ENCODE peak calls at places on chromosome 3, in ten cellular contexts. One of them, this sample, is unnamed.

GRCh38 chr3:54538346-54538745 is 389.5 kb downstream of the LRTM1 start:
- DNase-seq in testis: no peak
- DNase-seq in endodermal cell: peak
- DNase-seq in GM23248: no peak
- DNase-seq in AG10803: no peak
- DNase-seq in lower leg skin: no peak
- DNase-seq in dorsolateral prefrontal cortex: no peak
- DNase-seq in AG09309: no peak
- DNase-seq in adrenal gland: no peak
- DNase-seq in K562: no peak
- DNase-seq in this sample: no peak

GRCh38 chr3:57910988-57911387 is 97.2 kb upstream of the FLNB start:
- DNase-seq in endodermal cell: peak
- DNase-seq in testis: peak
- DNase-seq in adrenal gland: no peak
- DNase-seq in GM23248: peak
- DNase-seq in dorsolateral prefrontal cortex: no peak
- DNase-seq in lower leg skin: no peak
- DNase-seq in AG10803: no peak
- DNase-seq in K562: no peak
- DNase-seq in AG09309: no peak
- DNase-seq in this sample: peak

GRCh38 chr3:195868866-195869412 is 39.4 kb downstream of the TNK2 start:
- DNase-seq in dorsolateral prefrontal cortex: no peak
- DNase-seq in AG09309: no peak
- DNase-seq in testis: no peak
- DNase-seq in endodermal cell: no peak
- DNase-seq in AG10803: no peak
- DNase-seq in adrenal gland: no peak
- DNase-seq in lower leg skin: no peak
- DNase-seq in GM23248: no peak
- DNase-seq in K562: no peak
- DNase-seq in this sample: no peak

GRCh38 chr3:12158387-12159226 is at the start of gene TIMP4:
- DNase-seq in endodermal cell: peak
- DNase-seq in K562: no peak
- DNase-seq in AG10803: peak
- DNase-seq in lower leg skin: no peak
- DNase-seq in AG09309: no peak
- DNase-seq in testis: peak
- DNase-seq in GM23248: peak
- DNase-seq in adrenal gland: no peak
- DNase-seq in dorsolateral prefrontal cortex: no peak
- DNase-seq in this sample: no peak

GRCh38 chr3:180414157-180414556 is 187.8 kb upstream of the TTC14 start:
- DNase-seq in K562: no peak
- DNase-seq in adrenal gland: no peak
- DNase-seq in AG10803: no peak
- DNase-seq in GM23248: no peak
- DNase-seq in endodermal cell: no peak
- DNase-seq in AG09309: no peak
- DNase-seq in dorsolateral prefrontal cortex: no peak
- DNase-seq in lower leg skin: no peak
- DNase-seq in testis: no peak
- DNase-seq in this sample: no peak

GRCh38 chr3:123021986-123022510 is 5.5 kb downstream of the SEMA5B start:
- DNase-seq in AG09309: no peak
- DNase-seq in K562: no peak
- DNase-seq in adrenal gland: no peak
- DNase-seq in lower leg skin: no peak
- DNase-seq in dorsolateral prefrontal cortex: no peak
- DNase-seq in AG10803: no peak
- DNase-seq in endodermal cell: no peak
- DNase-seq in GM23248: no peak
- DNase-seq in testis: no peak
- DNase-seq in this sample: no peak

GRCh38 chr3:47225310-47225906 is 57.2 kb downstream of the KIF9 start:
- DNase-seq in dorsolateral prefrontal cortex: no peak
- DNase-seq in adrenal gland: no peak
- DNase-seq in lower leg skin: no peak
- DNase-seq in endodermal cell: no peak
- DNase-seq in AG09309: peak
- DNase-seq in K562: no peak
- DNase-seq in testis: no peak
- DNase-seq in AG10803: peak
- DNase-seq in GM23248: peak
- DNase-seq in this sample: peak

GRCh38 chr3:77370413-77370812 is 330.5 kb downstream of the ROBO2 start:
- DNase-seq in lower leg skin: peak
- DNase-seq in endodermal cell: no peak
- DNase-seq in AG10803: peak
- DNase-seq in testis: no peak
- DNase-seq in AG09309: peak
- DNase-seq in GM23248: peak
- DNase-seq in adrenal gland: peak
- DNase-seq in dorsolateral prefrontal cortex: no peak
- DNase-seq in K562: no peak
- DNase-seq in this sample: no peak

GRCh38 chr3:89306535-89306934 is 199.1 kb downstream of the EPHA3 start:
- DNase-seq in adrenal gland: no peak
- DNase-seq in dorsolateral prefrontal cortex: no peak
- DNase-seq in GM23248: no peak
- DNase-seq in testis: no peak
- DNase-seq in K562: no peak
- DNase-seq in AG09309: no peak
- DNase-seq in AG10803: no peak
- DNase-seq in lower leg skin: no peak
- DNase-seq in endodermal cell: no peak
- DNase-seq in this sample: no peak

GRCh38 chr3:71101581-71101980 is 481.9 kb downstream of the FOXP1 start:
- DNase-seq in GM23248: peak
- DNase-seq in K562: no peak
- DNase-seq in adrenal gland: no peak
- DNase-seq in AG10803: peak
- DNase-seq in AG09309: no peak
- DNase-seq in endodermal cell: no peak
- DNase-seq in lower leg skin: no peak
- DNase-seq in testis: no peak
- DNase-seq in dorsolateral prefrontal cortex: no peak
- DNase-seq in this sample: no peak

GRCh38 chr3:132279030-132279429 is 38.2 kb upstream of the ACP3 start:
- DNase-seq in testis: no peak
- DNase-seq in adrenal gland: no peak
- DNase-seq in endodermal cell: no peak
- DNase-seq in AG10803: no peak
- DNase-seq in K562: no peak
- DNase-seq in dorsolateral prefrontal cortex: no peak
- DNase-seq in AG09309: no peak
- DNase-seq in GM23248: peak
- DNase-seq in lower leg skin: no peak
- DNase-seq in this sample: no peak

GRCh38 chr3:3170998-3171397 is 8.5 kb downstream of the CRBN start:
- DNase-seq in K562: no peak
- DNase-seq in GM23248: peak
- DNase-seq in lower leg skin: no peak
- DNase-seq in testis: no peak
- DNase-seq in endodermal cell: no peak
- DNase-seq in dorsolateral prefrontal cortex: no peak
- DNase-seq in AG09309: no peak
- DNase-seq in AG10803: peak
- DNase-seq in adrenal gland: no peak
- DNase-seq in this sample: peak

GRCh38 chr3:152556731-152557254 is 278.1 kb upstream of the P2RY1 start:
- DNase-seq in endodermal cell: no peak
- DNase-seq in GM23248: peak
- DNase-seq in lower leg skin: no peak
- DNase-seq in K562: no peak
- DNase-seq in AG10803: peak
- DNase-seq in dorsolateral prefrontal cortex: no peak
- DNase-seq in adrenal gland: peak
- DNase-seq in testis: peak
- DNase-seq in AG09309: no peak
- DNase-seq in this sample: no peak

GRCh38 chr3:71046791-71047190 is 536.7 kb downstream of the FOXP1 start:
- DNase-seq in AG09309: no peak
- DNase-seq in GM23248: no peak
- DNase-seq in adrenal gland: no peak
- DNase-seq in endodermal cell: no peak
- DNase-seq in AG10803: no peak
- DNase-seq in dorsolateral prefrontal cortex: no peak
- DNase-seq in lower leg skin: no peak
- DNase-seq in K562: no peak
- DNase-seq in testis: no peak
- DNase-seq in this sample: no peak

DNA sequence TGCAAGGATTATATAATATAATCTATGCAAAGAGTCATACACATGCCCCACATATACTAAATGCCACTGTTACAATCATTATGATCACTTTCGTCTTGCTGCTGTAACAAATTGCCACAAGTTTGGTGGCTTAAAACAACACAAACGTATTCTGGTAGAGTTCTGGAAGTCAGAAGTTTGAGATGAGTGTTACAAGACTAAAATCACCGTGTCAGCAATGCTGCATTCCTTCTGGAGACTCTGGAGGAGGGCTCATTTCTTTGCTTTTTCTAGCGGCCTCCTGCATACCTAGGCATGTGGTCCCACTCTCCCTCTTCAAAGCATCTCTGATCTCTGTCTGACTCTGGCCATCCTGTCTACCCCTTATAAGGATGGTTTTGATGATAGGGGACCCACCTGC is 1.4 kb upstream of the CCDC174 start:
- DNase-seq in GM23248: no peak
- DNase-seq in testis: no peak
- DNase-seq in dorsolateral prefrontal cortex: no peak
- DNase-seq in adrenal gland: no peak
- DNase-seq in endodermal cell: no peak
- DNase-seq in AG09309: no peak
- DNase-seq in AG10803: no peak
- DNase-seq in lower leg skin: no peak
- DNase-seq in K562: no peak
- DNase-seq in this sample: no peak
- H3K4me3 ChIP-seq in GM23248: no peak
- H3K4me3 ChIP-seq in testis: peak
- H3K4me3 ChIP-seq in dorsolateral prefrontal cortex: peak
- H3K4me3 ChIP-seq in adrenal gland: no peak
- H3K4me3 ChIP-seq in endodermal cell: no peak
- H3K4me3 ChIP-seq in AG09309: no peak
- H3K4me3 ChIP-seq in AG10803: no peak
- H3K4me3 ChIP-seq in lower leg skin: no peak
- H3K4me3 ChIP-seq in K562: no peak
- H3K4me3 ChIP-seq in this sample: peak

DNA sequence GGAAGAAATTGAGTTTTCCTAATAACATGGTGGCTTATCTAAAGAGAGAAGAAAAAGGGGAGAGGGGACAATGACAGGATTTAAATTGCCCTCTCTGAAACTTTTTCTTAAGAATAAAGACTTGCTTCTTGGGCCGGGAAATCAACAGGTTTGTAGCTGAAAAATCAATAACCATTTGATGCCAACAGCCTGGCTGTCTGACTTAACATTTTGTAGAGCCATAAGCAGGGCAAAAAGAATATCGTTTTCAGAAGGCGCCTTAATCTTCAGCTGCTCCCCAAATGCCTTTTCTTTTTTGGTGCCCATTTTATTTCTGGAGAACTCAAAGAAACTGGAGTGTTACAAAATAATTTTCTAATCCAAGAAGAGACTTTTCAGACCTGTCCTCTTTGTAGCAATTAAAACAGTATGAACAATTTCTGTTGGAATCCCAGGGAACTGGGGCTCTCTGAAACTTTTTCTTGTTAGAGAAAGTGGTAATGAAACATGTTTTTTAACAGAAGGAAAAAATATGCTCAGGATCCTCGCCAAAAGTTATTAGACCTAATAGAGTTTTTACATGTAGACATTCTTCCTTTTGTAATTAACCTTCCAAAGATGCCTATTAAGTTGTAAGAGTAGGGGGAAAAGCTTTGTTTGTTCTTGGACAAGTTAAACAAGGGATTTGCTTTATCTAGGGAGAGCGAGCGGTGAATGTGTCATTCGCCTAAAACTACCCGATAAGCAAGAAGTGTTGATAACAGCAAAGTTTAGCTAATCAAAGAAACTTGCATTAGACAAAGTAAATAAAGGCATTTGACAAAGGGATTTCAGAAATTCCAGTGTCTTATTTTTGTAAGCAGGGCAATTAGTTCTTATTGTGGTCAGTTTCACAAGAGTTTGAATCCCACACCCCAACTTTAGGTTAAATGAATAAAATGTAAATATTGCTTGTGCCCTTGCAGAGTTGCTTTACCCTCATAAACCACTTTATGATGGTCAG is 2.2 kb downstream of the RARB start:
- DNase-seq in dorsolateral prefrontal cortex: no peak
- DNase-seq in adrenal gland: no peak
- DNase-seq in endodermal cell: no peak
- DNase-seq in K562: no peak
- DNase-seq in lower leg skin: no peak
- DNase-seq in testis: no peak
- DNase-seq in GM23248: no peak
- DNase-seq in AG10803: no peak
- DNase-seq in AG09309: no peak
- DNase-seq in this sample: no peak
- H3K4me3 ChIP-seq in dorsolateral prefrontal cortex: peak
- H3K4me3 ChIP-seq in adrenal gland: no peak
- H3K4me3 ChIP-seq in endodermal cell: peak
- H3K4me3 ChIP-seq in K562: no peak
- H3K4me3 ChIP-seq in lower leg skin: no peak
- H3K4me3 ChIP-seq in testis: no peak
- H3K4me3 ChIP-seq in GM23248: no peak
- H3K4me3 ChIP-seq in AG10803: no peak
- H3K4me3 ChIP-seq in AG09309: no peak
- H3K4me3 ChIP-seq in this sample: no peak

DNA sequence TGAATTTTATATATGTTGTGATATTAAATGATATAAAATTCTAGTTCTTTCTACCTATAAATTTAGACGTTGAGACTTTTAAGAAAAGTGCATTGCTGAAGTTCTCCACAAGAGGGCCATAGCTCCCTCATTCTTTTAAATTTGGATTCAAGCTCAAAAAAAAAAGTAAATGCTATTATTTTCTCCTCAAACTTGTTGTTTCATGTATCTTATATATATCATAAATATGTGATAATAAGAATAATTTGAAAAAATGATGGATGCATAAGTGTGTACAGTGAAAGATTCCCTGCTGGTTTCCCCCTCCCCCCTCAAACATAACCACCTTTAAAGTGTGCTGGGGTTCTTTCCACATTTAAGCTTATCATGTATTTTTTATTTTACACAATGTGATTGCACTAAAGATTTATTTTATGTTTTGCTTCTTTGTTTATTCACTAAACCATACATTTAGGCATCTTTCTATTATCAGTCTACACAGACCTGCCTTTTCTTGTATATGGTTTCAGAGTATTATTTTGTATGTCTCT is 769.4 kb upstream of the GOLIM4 start:
- DNase-seq in AG10803: peak
- DNase-seq in AG09309: no peak
- DNase-seq in testis: no peak
- DNase-seq in GM23248: peak
- DNase-seq in lower leg skin: no peak
- DNase-seq in K562: peak
- DNase-seq in adrenal gland: no peak
- DNase-seq in endodermal cell: no peak
- DNase-seq in dorsolateral prefrontal cortex: no peak
- DNase-seq in this sample: peak
- H3K4me3 ChIP-seq in AG10803: no peak
- H3K4me3 ChIP-seq in AG09309: no peak
- H3K4me3 ChIP-seq in testis: no peak
- H3K4me3 ChIP-seq in GM23248: no peak
- H3K4me3 ChIP-seq in lower leg skin: no peak
- H3K4me3 ChIP-seq in K562: no peak
- H3K4me3 ChIP-seq in adrenal gland: no peak
- H3K4me3 ChIP-seq in endodermal cell: no peak
- H3K4me3 ChIP-seq in dorsolateral prefrontal cortex: no peak
- H3K4me3 ChIP-seq in this sample: no peak

GRCh38 chr3:16373270-16373785 is 108.3 kb downstream of the OXNAD1 start:
- DNase-seq in dorsolateral prefrontal cortex: no peak
- DNase-seq in AG10803: no peak
- DNase-seq in lower leg skin: no peak
- DNase-seq in K562: no peak
- DNase-seq in endodermal cell: no peak
- DNase-seq in AG09309: no peak
- DNase-seq in testis: no peak
- DNase-seq in adrenal gland: no peak
- DNase-seq in GM23248: no peak
- DNase-seq in this sample: peak
- H3K4me3 ChIP-seq in dorsolateral prefrontal cortex: no peak
- H3K4me3 ChIP-seq in AG10803: no peak
- H3K4me3 ChIP-seq in lower leg skin: no peak
- H3K4me3 ChIP-seq in K562: no peak
- H3K4me3 ChIP-seq in endodermal cell: no peak
- H3K4me3 ChIP-seq in AG09309: no peak
- H3K4me3 ChIP-seq in testis: no peak
- H3K4me3 ChIP-seq in adrenal gland: no peak
- H3K4me3 ChIP-seq in GM23248: no peak
- H3K4me3 ChIP-seq in this sample: peak

This sample was measured in Karpas-422.